ENCODE peak calls at places on chromosomes 12 and 14, in eight cellular contexts. W, H, Y, E, Z, T, S and U are unnamed samples.

GRCh38 chr12:88314706-88315105 is 172.6 kb downstream of the TMTC3 start:
- DNase-seq in W (no peak), H (no peak), Y (no peak), E (no peak), Z (no peak), T (no peak), S (no peak), U (no peak)

GRCh38 chr12:120903818-120904773 is at the start of gene SPPL3:
- DNase-seq in W (peak; percentile 86), H (peak; percentile 97), Y (peak; percentile 95), E (peak; percentile 90), Z (peak; percentile 84), T (peak; percentile 88), S (peak; percentile 88), U (peak; percentile 96)

GRCh38 chr12:37672655-37673260 is 643.8 kb upstream of the ALG10B start:
- DNase-seq in W (no peak), H (no peak), Y (no peak), E (no peak), Z (no peak), T (no peak), S (peak; percentile 47), U (no peak)

GRCh38 chr12:101826766-101827368 is 3.9 kb downstream of the GNPTAB start:
- DNase-seq in W (no peak), H (no peak), Y (no peak), E (no peak), Z (no peak), T (no peak), S (no peak), U (no peak)

GRCh38 chr12:132477009-132477702 is 12.8 kb upstream of the FBRSL1 start:
- DNase-seq in W (no peak), H (peak; percentile 58), Y (no peak), E (no peak), Z (no peak), T (no peak), S (no peak), U (no peak)

GRCh38 chr12:52171950-52172512 is 19.8 kb downstream of the KRT80 start:
- DNase-seq in W (no peak), H (peak; percentile 85), Y (peak; percentile 82), E (peak; percentile 57), Z (no peak), T (no peak), S (peak; percentile 67), U (no peak)

GRCh38 chr12:114799574-114800487 is 115.9 kb upstream of the TBX3 start:
- DNase-seq in W (no peak), H (peak; percentile 84), Y (no peak), E (peak; percentile 63), Z (no peak), T (peak; percentile 20), S (no peak), U (peak; percentile 83)

GRCh38 chr12:130031571-130032189 is 127.9 kb upstream of the TMEM132D start:
- DNase-seq in W (peak; percentile 18), H (peak; percentile 82), Y (peak; percentile 84), E (peak; percentile 40), Z (peak; percentile 35), T (no peak), S (peak; percentile 62), U (peak; percentile 29)

GRCh38 chr12:93325855-93326254 is 51.9 kb upstream of the NUDT4 start:
- DNase-seq in W (no peak), H (no peak), Y (no peak), E (no peak), Z (no peak), T (no peak), S (peak; percentile 61), U (no peak)
- H3K27ac ChIP-seq in W (no peak overlapping the region), H (no peak overlapping the region), Y (no peak overlapping the region), E (no peak overlapping the region), Z (no peak overlapping the region), T (no peak overlapping the region), S (no peak overlapping the region), U (no peak overlapping the region)

GRCh38 chr14:103543140-103543539 is 14.1 kb downstream of the TRMT61A start:
- DNase-seq in W (peak; percentile 79), H (peak; percentile 72), Y (no peak), E (no peak), Z (no peak), T (no peak), S (no peak), U (no peak)
- H3K27ac ChIP-seq in W (peak overlapping the region; percentile 97), H (no peak overlapping the region), Y (peak overlapping the region; percentile 77), E (no peak overlapping the region), Z (no peak overlapping the region), T (peak overlapping the region; percentile 64), S (no peak overlapping the region), U (peak overlapping the region; percentile 76)

GRCh38 chr14:92425101-92425500 is 88.5 kb upstream of the RIN3 start:
- DNase-seq in W (no peak), H (no peak), Y (no peak), E (no peak), Z (no peak), T (no peak), S (peak; percentile 49), U (no peak)
- H3K27ac ChIP-seq in W (no peak overlapping the region), H (no peak overlapping the region), Y (no peak overlapping the region), E (no peak overlapping the region), Z (no peak overlapping the region), T (no peak overlapping the region), S (no peak overlapping the region), U (no peak overlapping the region)

GRCh38 chr12:47979686-47980085 is 16.3 kb downstream of the TMEM106C start:
- DNase-seq in W (no peak), H (no peak), Y (no peak), E (no peak), Z (no peak), T (no peak), S (no peak), U (no peak)
- H3K27ac ChIP-seq in W (no peak overlapping the region), H (no peak overlapping the region), Y (no peak overlapping the region), E (no peak overlapping the region), Z (no peak overlapping the region), T (no peak overlapping the region), S (no peak overlapping the region), U (no peak overlapping the region)

DNA sequence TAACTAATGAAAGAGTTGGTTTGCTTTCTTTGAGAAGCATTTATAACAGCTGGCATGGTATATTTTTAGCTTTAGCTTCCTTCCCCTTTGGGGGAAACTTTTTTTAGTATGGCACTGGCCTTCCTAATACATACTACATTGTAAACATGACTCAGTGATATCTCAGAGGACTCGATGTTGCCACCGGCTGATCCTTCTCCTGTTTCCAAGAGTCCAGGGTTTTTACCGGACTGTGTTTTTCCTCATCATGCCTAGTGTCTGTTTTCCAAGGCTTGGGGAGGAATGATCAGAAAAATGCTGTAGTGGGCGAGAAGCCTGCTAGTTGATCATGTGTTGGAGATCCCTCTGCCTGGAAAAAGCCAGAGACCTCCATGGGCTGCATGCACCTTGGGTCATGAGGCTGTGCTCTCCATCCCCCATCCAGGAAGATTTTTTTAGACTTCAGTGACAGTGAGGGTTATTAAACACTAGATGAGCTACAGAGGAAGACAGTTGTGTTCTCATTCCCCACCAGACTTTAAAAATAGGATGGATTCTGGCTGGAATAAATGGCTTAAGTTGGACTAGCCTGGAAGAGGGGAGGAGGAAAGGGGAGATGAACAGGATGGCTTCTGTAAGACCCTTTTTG is 145.6 kb downstream of the SAMD4A start:
- DNase-seq in W (no peak), H (no peak), Y (no peak), E (no peak), Z (no peak), T (no peak), S (peak; percentile 62), U (no peak)
- H3K27ac ChIP-seq in W (peak overlapping the region; percentile 55), H (no peak overlapping the region), Y (no peak overlapping the region), E (peak overlapping the region; percentile 21), Z (no peak overlapping the region), T (no peak overlapping the region), S (no peak overlapping the region), U (peak overlapping the region; percentile 84)

DNA sequence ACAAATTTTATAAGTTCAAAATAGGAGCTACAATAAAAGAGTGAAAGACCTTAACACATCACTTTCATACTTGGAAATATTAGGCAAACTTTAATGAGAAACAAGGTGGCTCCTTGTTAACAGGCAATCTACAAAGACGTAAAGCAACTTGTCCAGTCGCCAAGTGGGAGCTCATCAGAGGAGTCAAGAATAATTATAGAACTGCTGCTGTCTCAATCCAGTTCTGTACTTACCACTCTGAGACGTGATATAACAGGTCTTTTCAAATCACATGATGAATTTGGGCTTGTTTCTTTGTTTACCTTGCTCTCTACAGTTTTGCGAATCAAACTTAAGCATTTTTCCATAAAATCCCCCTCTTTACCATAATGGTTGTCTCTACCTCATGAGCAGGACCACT is 3.6 kb downstream of the YBX3 start:
- DNase-seq in W (no peak), H (no peak), Y (no peak), E (peak; percentile 1), Z (no peak), T (peak; percentile 16), S (no peak), U (peak; percentile 22)
- H3K27ac ChIP-seq in W (no peak overlapping the region), H (no peak overlapping the region), Y (no peak overlapping the region), E (no peak overlapping the region), Z (no peak overlapping the region), T (peak overlapping the region; percentile 98), S (no peak overlapping the region), U (peak overlapping the region; percentile 98)